ENCODE peak calls at places on chromosomes 6 and 20, in eight cellular contexts. T, Q, E, S, K, H, U and F are unnamed samples. For H3K36me3, the result is how much of the 10 kb centered on the place peaks cover.

GRCh38 chr20:43843096-43843964 is 71.3 kb upstream of the TOX2 start:
- DNase-seq in E (no peak), Q (peak), S (no peak), H (no peak), K (no peak), T (no peak), U (peak), F (peak)

GRCh38 chr20:61118429-61119224 is 133.4 kb upstream of the CDH4 start:
- DNase-seq in S (no peak), K (no peak), U (peak), T (no peak), Q (peak), E (no peak), H (no peak), F (peak)

GRCh38 chr20:54093423-54094267 is 23.3 kb upstream of the BCAS1 start:
- DNase-seq in Q (no peak), E (no peak), K (no peak), T (no peak), S (no peak), U (no peak), H (no peak), F (no peak)

GRCh38 chr6:144730088-144730640 is 445.0 kb downstream of the UTRN start:
- DNase-seq in E (no peak), T (no peak), H (no peak), K (no peak), U (no peak), S (no peak), Q (no peak), F (no peak)

GRCh38 chr6:48994811-48995210 is 468.2 kb downstream of the MMUT start:
- DNase-seq in H (no peak), Q (no peak), E (no peak), U (no peak), T (no peak), S (no peak), K (no peak), F (no peak)

GRCh38 chr20:45339084-45339483 is 9.1 kb downstream of the SDC4 start:
- DNase-seq in Q (no peak), T (no peak), H (no peak), U (no peak), E (no peak), K (no peak), S (no peak), F (no peak)

GRCh38 chr20:39702716-39703349 is 740.7 kb downstream of the DHX35 start:
- DNase-seq in Q (no peak), H (no peak), E (no peak), S (no peak), U (no peak), T (no peak), K (no peak), F (no peak)

GRCh38 chr6:12009904-12010634 is 2.0 kb upstream of the HIVEP1 start:
- DNase-seq in K (no peak), Q (peak), T (no peak), E (no peak), U (peak), H (no peak), S (no peak), F (peak)

GRCh38 chr20:19257865-19258264 is 45.4 kb downstream of the SLC24A3 start:
- DNase-seq in E (no peak), Q (no peak), U (no peak), S (no peak), T (no peak), H (no peak), K (no peak), F (no peak)

GRCh38 chr20:57619053-57619831 is 984 bp downstream of the ZBP1 start:
- DNase-seq in K (no peak), T (no peak), U (no peak), E (peak), S (no peak), H (peak), Q (no peak), F (no peak)

GRCh38 chr6:73308712-73309533 is 45.2 kb downstream of the DPPA5 start:
- DNase-seq in S (no peak), Q (no peak), E (no peak), K (no peak), T (no peak), H (no peak), U (peak), F (peak)

GRCh38 chr20:47810116-47810672 is 24.9 kb upstream of the SULF2 start:
- DNase-seq in T (no peak), K (no peak), Q (no peak), E (no peak), H (peak), U (no peak), S (no peak), F (no peak)

GRCh38 chr20:7180261-7181045 is 413.0 kb downstream of the BMP2 start:
- DNase-seq in E (no peak), H (no peak), Q (peak), T (no peak), S (no peak), K (no peak), U (peak), F (no peak)

GRCh38 chr6:1626481-1626880 is 16.8 kb downstream of the FOXC1 start:
- DNase-seq in H (no peak), T (no peak), K (no peak), U (no peak), Q (no peak), E (no peak), S (no peak), F (no peak)

GRCh38 chr20:19945732-19946670 is 71.2 kb upstream of the NAA20 start:
- DNase-seq in K (peak), S (no peak), Q (no peak), U (no peak), H (no peak), E (no peak), T (no peak), F (no peak)

GRCh38 chr20:22004946-22005345 is 299.5 kb downstream of the PAX1 start:
- DNase-seq in S (no peak), H (no peak), K (no peak), U (peak), Q (no peak), E (no peak), T (no peak), F (no peak)

GRCh38 chr20:63381781-63382431 is 20.8 kb upstream of the CHRNA4 start:
- DNase-seq in S (no peak), H (no peak), Q (no peak), U (no peak), E (no peak), K (no peak), T (peak), F (no peak)

GRCh38 chr20:8390500-8390899 is 258.4 kb downstream of the PLCB1 start:
- DNase-seq in T (no peak), K (no peak), S (no peak), E (no peak), Q (no peak), U (no peak), H (no peak), F (no peak)

GRCh38 chr20:8393356-8393755 is 261.3 kb downstream of the PLCB1 start:
- DNase-seq in S (no peak), H (no peak), U (no peak), T (no peak), Q (no peak), E (no peak), K (no peak), F (no peak)

GRCh38 chr20:8389381-8390368 is 257.6 kb downstream of the PLCB1 start:
- DNase-seq in K (no peak), H (no peak), Q (peak), T (no peak), E (no peak), S (no peak), U (peak), F (no peak)

GRCh38 chr20:8398289-8399051 is 266.4 kb downstream of the PLCB1 start:
- DNase-seq in E (no peak), T (no peak), K (no peak), Q (no peak), H (no peak), S (no peak), U (no peak), F (no peak)

DNA sequence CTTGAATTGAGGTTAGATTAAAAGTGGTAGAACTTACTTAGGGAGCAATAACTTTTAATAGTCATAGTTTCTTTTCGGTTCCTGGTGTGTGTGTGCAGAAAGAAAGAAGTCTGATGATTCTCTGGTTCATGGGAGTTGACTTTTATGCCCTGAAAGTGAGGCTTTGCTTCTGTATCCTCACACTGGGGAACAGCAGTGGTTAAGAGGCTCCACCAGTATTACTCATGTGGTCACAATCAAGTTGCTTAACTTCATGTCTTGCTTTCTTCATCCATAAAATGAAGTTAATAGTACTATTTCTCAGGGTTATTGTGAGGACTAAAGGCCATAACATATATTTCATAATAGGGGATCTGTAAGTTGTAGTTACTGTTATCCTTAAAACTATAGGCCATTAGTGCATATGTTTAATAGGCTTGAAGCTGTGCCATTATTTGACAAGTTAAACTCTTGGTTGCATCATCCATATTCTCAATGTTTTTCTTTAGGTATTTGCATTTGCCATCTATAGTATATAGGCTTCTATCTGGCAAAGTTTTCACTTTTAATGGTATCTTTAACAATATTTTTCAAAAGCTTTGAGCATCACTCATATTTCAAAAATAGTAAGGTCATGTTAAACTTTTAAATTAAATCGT is 262.4 kb downstream of the PLCB1 start:
- DNase-seq in U (peak), T (no peak), H (no peak), K (no peak), S (no peak), E (no peak), Q (peak), F (peak)
- H3K27ac ChIP-seq in U (no peak), T (no peak), H (peak), K (no peak), S (no peak), E (no peak), Q (no peak), F (no peak)

GRCh38 chr20:59385461-59385860 is 85.0 kb downstream of the EDN3 start:
- DNase-seq in U (no peak), K (no peak), Q (no peak), E (peak), T (no peak), S (no peak), H (no peak), F (no peak)

GRCh38 chr20:59382907-59383306 is 82.5 kb downstream of the EDN3 start:
- DNase-seq in H (no peak), T (no peak), Q (no peak), U (no peak), S (no peak), E (no peak), K (no peak), F (no peak)

GRCh38 chr20:59382326-59382725 is 81.9 kb downstream of the EDN3 start:
- DNase-seq in K (no peak), U (no peak), Q (no peak), S (no peak), H (no peak), T (no peak), E (no peak), F (no peak)

GRCh38 chr20:59386819-59387218 is 86.4 kb downstream of the EDN3 start:
- DNase-seq in E (no peak), Q (no peak), S (no peak), H (no peak), U (no peak), T (no peak), K (no peak), F (no peak)

DNA sequence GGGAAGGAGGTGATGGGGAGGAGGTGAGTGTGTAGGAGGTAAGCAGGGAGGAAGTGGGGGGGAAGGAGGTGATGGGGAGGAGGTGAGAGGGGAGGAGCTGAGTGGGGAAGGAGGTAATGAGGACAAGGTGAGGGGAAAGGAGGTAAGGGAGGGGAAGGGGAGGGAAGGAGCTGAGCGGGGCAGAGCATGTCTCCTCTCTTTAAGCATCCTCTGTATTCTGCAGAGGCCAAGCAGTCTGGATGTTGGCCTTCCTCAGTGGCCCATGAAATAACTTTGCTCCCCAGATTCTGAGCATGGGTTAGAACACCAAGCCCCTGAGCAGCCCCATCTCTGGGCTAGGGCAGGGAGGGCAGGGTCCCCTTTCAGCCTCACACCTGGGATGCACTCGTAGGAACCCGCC is 84.6 kb downstream of the EDN3 start:
- DNase-seq in Q (no peak), U (no peak), K (no peak), H (no peak), E (no peak), S (no peak), T (no peak), F (no peak)
- H3K36me3 ChIP-seq in Q (under half), U (under half), K (under half), H (under half), E (under half), S (under half), T (under half), F (under half)

GRCh38 chr6:13250703-13251102 is 77.6 kb downstream of the TBC1D7 start:
- DNase-seq in K (no peak), U (peak), E (no peak), S (no peak), Q (no peak), H (no peak), T (no peak), F (no peak)
- H3K27ac ChIP-seq in K (no peak), U (no peak), E (no peak), S (no peak), Q (no peak), H (no peak), T (no peak), F (no peak)

GRCh38 chr6:157249756-157250155 is 73.6 kb downstream of the TMEM242 start:
- DNase-seq in K (no peak), U (no peak), E (no peak), H (peak), T (no peak), S (no peak), Q (no peak), F (no peak)

GRCh38 chr6:157255079-157255478 is 68.2 kb downstream of the TMEM242 start:
- DNase-seq in T (no peak), Q (no peak), H (no peak), E (no peak), U (no peak), K (no peak), S (no peak), F (no peak)

GRCh38 chr6:157253699-157254098 is 69.6 kb downstream of the TMEM242 start:
- DNase-seq in K (no peak), U (no peak), T (no peak), S (no peak), E (no peak), H (peak), Q (no peak), F (no peak)

GRCh38 chr6:157251565-157252247 is 71.6 kb downstream of the TMEM242 start:
- DNase-seq in T (no peak), K (no peak), H (no peak), S (no peak), U (no peak), E (no peak), Q (no peak), F (no peak)

GRCh38 chr6:157253017-157253416 is 70.3 kb downstream of the TMEM242 start:
- DNase-seq in U (no peak), K (no peak), T (no peak), H (no peak), E (no peak), S (no peak), Q (no peak), F (no peak)
- H3K36me3 ChIP-seq in U (under half), K (under half), T (under half), H (under half), E (under half), S (under half), Q (under half), F (under half)

GRCh38 chr6:138528986-138529385 is 29.7 kb upstream of the NHSL1 start:
- DNase-seq in S (no peak), Q (no peak), K (no peak), E (no peak), H (no peak), T (no peak), U (no peak), F (no peak)
- H3K27ac ChIP-seq in S (no peak), Q (no peak), K (no peak), E (no peak), H (no peak), T (no peak), U (no peak), F (no peak)

DNA sequence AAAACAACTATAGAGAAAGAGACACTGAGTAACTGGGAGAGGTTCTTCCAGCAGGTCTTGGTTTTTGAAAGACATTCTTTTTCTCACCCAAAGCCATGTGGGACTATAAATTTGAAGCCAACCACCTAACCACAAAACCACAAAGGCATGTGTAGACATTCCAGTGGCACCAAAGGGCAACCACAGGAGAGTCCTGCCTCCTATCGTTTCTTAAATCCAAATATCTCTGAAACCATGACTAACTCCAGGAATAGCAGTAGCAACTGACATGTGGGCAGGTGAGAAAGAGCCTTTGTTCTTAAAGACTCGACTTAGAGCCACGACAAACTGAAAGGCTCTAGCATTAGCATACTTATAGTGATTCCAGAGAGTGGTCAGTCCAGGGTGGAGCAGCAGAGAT is 9.3 kb upstream of the COL9A1 start:
- DNase-seq in S (no peak), Q (peak), H (no peak), K (no peak), U (peak), E (no peak), T (no peak), F (peak)
- H3K36me3 ChIP-seq in S (under half), Q (under half), H (under half), K (under half), U (under half), E (under half), T (under half), F (under half)